ENCODE peak calls at places on chromosomes 1 and 21, in seven cellular contexts. D, A, O, T, V, N and X are unnamed samples.

GRCh38 chr1:42669936-42670335 is 11.7 kb downstream of the PPIH start:
- DNase-seq in D (no peak), T (no peak), N (no peak), A (no peak), V (no peak), O (no peak), X (no peak)

GRCh38 chr1:113519561-113519960 is 129.2 kb downstream of the MAGI3 start:
- DNase-seq in O (no peak), N (no peak), D (peak), T (no peak), A (no peak), V (peak), X (no peak)

GRCh38 chr1:102593276-102593675 is 515.0 kb downstream of the COL11A1 start:
- DNase-seq in N (no peak), A (no peak), O (no peak), T (no peak), V (no peak), D (no peak), X (no peak)

GRCh38 chr1:203049077-203049476 is 22.8 kb downstream of the PPFIA4 start:
- DNase-seq in D (no peak), T (no peak), A (no peak), O (no peak), N (no peak), V (no peak), X (no peak)

GRCh38 chr1:25068829-25069228 is 138.8 kb upstream of the RUNX3 start:
- DNase-seq in T (peak), V (no peak), A (no peak), N (no peak), O (no peak), D (no peak), X (peak)

GRCh38 chr1:983736-984475 is 2.0 kb upstream of the PERM1 start:
- DNase-seq in A (peak), N (peak), V (peak), D (no peak), T (peak), O (no peak), X (no peak)

GRCh38 chr1:174023438-174023837 is 1.3 kb upstream of the RC3H1 start:
- DNase-seq in N (no peak), A (peak), D (peak), V (no peak), O (no peak), T (no peak), X (no peak)

GRCh38 chr21:25837545-25838263 is 102.9 kb downstream of the GABPA start:
- DNase-seq in T (no peak), A (no peak), O (no peak), N (no peak), V (peak), D (peak), X (no peak)

GRCh38 chr1:71086331-71086730 is 5.5 kb upstream of the ZRANB2 start:
- DNase-seq in D (peak), N (no peak), O (no peak), V (peak), A (no peak), T (no peak), X (no peak)

GRCh38 chr1:47225430-47226100 is 6.5 kb downstream of the TAL1 start:
- DNase-seq in A (peak), V (no peak), N (no peak), T (no peak), O (no peak), D (no peak), X (no peak)

GRCh38 chr1:197140123-197140522 is 6.3 kb downstream of the ASPM start:
- DNase-seq in V (peak), D (peak), A (no peak), O (no peak), T (no peak), N (no peak), X (no peak)

GRCh38 chr1:171141336-171142051 is 43.6 kb upstream of the FMO2 start:
- DNase-seq in N (no peak), V (peak), D (peak), O (no peak), A (no peak), T (no peak), X (no peak)